ENCODE peak calls at places on chromosomes 11 and 22, in five cellular contexts. One of them, this sample, is unnamed.
A peak's percentile ranks its signal among the peaks of the same experiment; 100 is the strongest.

GRCh38 chr11:78061921-78062311 is 1.7 kb upstream of the THRSP start:
- DNase-seq in memory B cell: no peak
- DNase-seq in HuH-7: no peak
- DNase-seq in AG04450: no peak
- DNase-seq in activated CD8-positive, alpha-beta T cell treated with anti-CD3 and anti-CD28 coated beads for 36 hours: no peak
- DNase-seq in this sample: no peak

GRCh38 chr11:67452141-67452952 is at the start of gene GPR152:
- DNase-seq in memory B cell: no peak
- DNase-seq in HuH-7: no peak
- DNase-seq in AG04450: no peak
- DNase-seq in activated CD8-positive, alpha-beta T cell treated with anti-CD3 and anti-CD28 coated beads for 36 hours: no peak
- DNase-seq in this sample: no peak

GRCh38 chr22:31895317-31896133 is 48.8 kb upstream of the YWHAH start:
- DNase-seq in memory B cell: no peak
- DNase-seq in HuH-7: no peak
- DNase-seq in AG04450: no peak
- DNase-seq in activated CD8-positive, alpha-beta T cell treated with anti-CD3 and anti-CD28 coated beads for 36 hours: no peak
- DNase-seq in this sample: no peak

GRCh38 chr22:50625131-50625567 is 2.8 kb downstream of the ARSA start:
- DNase-seq in memory B cell: no peak
- DNase-seq in HuH-7: no peak
- DNase-seq in AG04450: no peak
- DNase-seq in activated CD8-positive, alpha-beta T cell treated with anti-CD3 and anti-CD28 coated beads for 36 hours: no peak
- DNase-seq in this sample: no peak

GRCh38 chr11:95248666-95249467 is 17.9 kb upstream of the SESN3 start:
- DNase-seq in memory B cell: no peak
- DNase-seq in HuH-7: no peak
- DNase-seq in AG04450: no peak
- DNase-seq in activated CD8-positive, alpha-beta T cell treated with anti-CD3 and anti-CD28 coated beads for 36 hours: no peak
- DNase-seq in this sample: no peak

GRCh38 chr11:130644187-130644586 is 195.7 kb downstream of the ADAMTS15 start:
- DNase-seq in memory B cell: no peak
- DNase-seq in HuH-7: no peak
- DNase-seq in AG04450: no peak
- DNase-seq in activated CD8-positive, alpha-beta T cell treated with anti-CD3 and anti-CD28 coated beads for 36 hours: no peak
- DNase-seq in this sample: no peak

GRCh38 chr11:19426022-19426718 is 185.4 kb upstream of the E2F8 start:
- DNase-seq in memory B cell: no peak
- DNase-seq in HuH-7: no peak
- DNase-seq in AG04450: no peak
- DNase-seq in activated CD8-positive, alpha-beta T cell treated with anti-CD3 and anti-CD28 coated beads for 36 hours: no peak
- DNase-seq in this sample: no peak

GRCh38 chr11:61095022-61095421 is 7.3 kb upstream of the CD5 start:
- DNase-seq in memory B cell: no peak
- DNase-seq in HuH-7: no peak
- DNase-seq in AG04450: no peak
- DNase-seq in activated CD8-positive, alpha-beta T cell treated with anti-CD3 and anti-CD28 coated beads for 36 hours: no peak
- DNase-seq in this sample: no peak

GRCh38 chr11:27216268-27217149 is 146.5 kb downstream of the CCDC34 start:
- DNase-seq in memory B cell: no peak
- DNase-seq in HuH-7: no peak
- DNase-seq in AG04450: no peak
- DNase-seq in activated CD8-positive, alpha-beta T cell treated with anti-CD3 and anti-CD28 coated beads for 36 hours: no peak
- DNase-seq in this sample: no peak

GRCh38 chr11:43579171-43579918 is 101.2 kb upstream of the HSD17B12 start:
- DNase-seq in memory B cell: no peak
- DNase-seq in HuH-7: peak; percentile 75
- DNase-seq in AG04450: no peak
- DNase-seq in activated CD8-positive, alpha-beta T cell treated with anti-CD3 and anti-CD28 coated beads for 36 hours: peak; percentile 59
- DNase-seq in this sample: no peak

GRCh38 chr22:33706100-33706499 is 214.2 kb downstream of the LARGE1 start:
- DNase-seq in memory B cell: no peak
- DNase-seq in HuH-7: no peak
- DNase-seq in AG04450: no peak
- DNase-seq in activated CD8-positive, alpha-beta T cell treated with anti-CD3 and anti-CD28 coated beads for 36 hours: no peak
- DNase-seq in this sample: no peak

GRCh38 chr11:70934999-70935768 is 317.2 kb downstream of the SHANK2 start:
- DNase-seq in memory B cell: no peak
- DNase-seq in HuH-7: no peak
- DNase-seq in AG04450: no peak
- DNase-seq in activated CD8-positive, alpha-beta T cell treated with anti-CD3 and anti-CD28 coated beads for 36 hours: no peak
- DNase-seq in this sample: no peak

GRCh38 chr11:134580635-134581025 is 168.6 kb upstream of the B3GAT1 start:
- DNase-seq in memory B cell: no peak
- DNase-seq in HuH-7: no peak
- DNase-seq in AG04450: no peak
- DNase-seq in activated CD8-positive, alpha-beta T cell treated with anti-CD3 and anti-CD28 coated beads for 36 hours: no peak
- DNase-seq in this sample: no peak

GRCh38 chr22:46561435-46561905 is 24.1 kb upstream of the CELSR1 start:
- DNase-seq in memory B cell: no peak
- DNase-seq in HuH-7: no peak
- DNase-seq in AG04450: no peak
- DNase-seq in activated CD8-positive, alpha-beta T cell treated with anti-CD3 and anti-CD28 coated beads for 36 hours: peak; percentile 67
- DNase-seq in this sample: no peak

GRCh38 chr22:36548606-36549005 is 19.6 kb upstream of the EIF3D start:
- DNase-seq in memory B cell: no peak
- DNase-seq in HuH-7: no peak
- DNase-seq in AG04450: no peak
- DNase-seq in activated CD8-positive, alpha-beta T cell treated with anti-CD3 and anti-CD28 coated beads for 36 hours: no peak
- DNase-seq in this sample: no peak

GRCh38 chr11:118917488-118918127 is 8.1 kb downstream of the BCL9L start:
- DNase-seq in memory B cell: no peak
- DNase-seq in HuH-7: no peak
- DNase-seq in AG04450: no peak
- DNase-seq in activated CD8-positive, alpha-beta T cell treated with anti-CD3 and anti-CD28 coated beads for 36 hours: peak; percentile 83
- DNase-seq in this sample: no peak

GRCh38 chr11:11313426-11313825 is 39.6 kb downstream of the CSNK2A3 start:
- DNase-seq in memory B cell: no peak
- DNase-seq in HuH-7: no peak
- DNase-seq in AG04450: no peak
- DNase-seq in activated CD8-positive, alpha-beta T cell treated with anti-CD3 and anti-CD28 coated beads for 36 hours: no peak
- DNase-seq in this sample: no peak

GRCh38 chr22:43895986-43896645 is 4.3 kb upstream of the PNPLA5 start:
- DNase-seq in memory B cell: no peak
- DNase-seq in HuH-7: no peak
- DNase-seq in AG04450: no peak
- DNase-seq in activated CD8-positive, alpha-beta T cell treated with anti-CD3 and anti-CD28 coated beads for 36 hours: no peak
- DNase-seq in this sample: no peak

GRCh38 chr22:20268350-20269012 is 363 bp upstream of the RTN4R start:
- DNase-seq in memory B cell: peak; percentile 34
- DNase-seq in HuH-7: peak; percentile 67
- DNase-seq in AG04450: no peak
- DNase-seq in activated CD8-positive, alpha-beta T cell treated with anti-CD3 and anti-CD28 coated beads for 36 hours: peak; percentile 65
- DNase-seq in this sample: peak; percentile 84

GRCh38 chr11:63489879-63490278 is 1.1 kb downstream of the PLAAT5 start:
- DNase-seq in memory B cell: no peak
- DNase-seq in HuH-7: peak; percentile 71
- DNase-seq in AG04450: no peak
- DNase-seq in activated CD8-positive, alpha-beta T cell treated with anti-CD3 and anti-CD28 coated beads for 36 hours: no peak
- DNase-seq in this sample: no peak

GRCh38 chr11:13335319-13335718 is 57.7 kb downstream of the BMAL1 start:
- DNase-seq in memory B cell: peak; percentile 53
- DNase-seq in HuH-7: peak; percentile 66
- DNase-seq in AG04450: no peak
- DNase-seq in activated CD8-positive, alpha-beta T cell treated with anti-CD3 and anti-CD28 coated beads for 36 hours: peak; percentile 88
- DNase-seq in this sample: peak; percentile 43

GRCh38 chr11:34358258-34358665 is 452 bp upstream of the ABTB2 start:
- DNase-seq in memory B cell: no peak
- DNase-seq in HuH-7: peak; percentile 70
- DNase-seq in AG04450: no peak
- DNase-seq in activated CD8-positive, alpha-beta T cell treated with anti-CD3 and anti-CD28 coated beads for 36 hours: no peak
- DNase-seq in this sample: no peak

GRCh38 chr11:115607621-115608191 is 103.5 kb upstream of the CADM1 start:
- DNase-seq in memory B cell: no peak
- DNase-seq in HuH-7: no peak
- DNase-seq in AG04450: no peak
- DNase-seq in activated CD8-positive, alpha-beta T cell treated with anti-CD3 and anti-CD28 coated beads for 36 hours: no peak
- DNase-seq in this sample: no peak

GRCh38 chr11:16110862-16111261 is 245.5 kb downstream of the SOX6 start:
- DNase-seq in memory B cell: no peak
- DNase-seq in HuH-7: no peak
- DNase-seq in AG04450: no peak
- DNase-seq in activated CD8-positive, alpha-beta T cell treated with anti-CD3 and anti-CD28 coated beads for 36 hours: no peak
- DNase-seq in this sample: no peak

GRCh38 chr11:59680287-59681154 is 11.7 kb upstream of the PATL1 start:
- DNase-seq in memory B cell: peak; percentile 34
- DNase-seq in HuH-7: peak; percentile 67
- DNase-seq in AG04450: peak; percentile 61
- DNase-seq in activated CD8-positive, alpha-beta T cell treated with anti-CD3 and anti-CD28 coated beads for 36 hours: peak; percentile 72
- DNase-seq in this sample: no peak

GRCh38 chr11:65915101-65915820 is 3.6 kb downstream of the C11orf68 start:
- DNase-seq in memory B cell: no peak
- DNase-seq in HuH-7: no peak
- DNase-seq in AG04450: no peak
- DNase-seq in activated CD8-positive, alpha-beta T cell treated with anti-CD3 and anti-CD28 coated beads for 36 hours: no peak
- DNase-seq in this sample: no peak

This sample was measured in GM19239.